ENCODE peak calls at places on chromosomes 1 and 21, in nine cellular contexts. Q, U, F, H, R, X, P, I and M are unnamed samples.

GRCh38 chr1:243974451-243975292 is 76.4 kb upstream of the ZBTB18 start:
- DNase-seq in Q (no peak), U (no peak), F (peak; percentile 14), H (no peak), R (no peak), X (no peak), P (no peak), I (peak; percentile 49), M (no peak)

GRCh38 chr21:15826147-15826780 is 96.5 kb downstream of the USP25 start:
- DNase-seq in Q (no peak), U (no peak), F (peak; percentile 10), H (peak; percentile 23), R (no peak), X (peak; percentile 58), P (peak; percentile 22), I (peak; percentile 83), M (peak; percentile 32)

GRCh38 chr1:245262876-245263625 is 108.3 kb downstream of the KIF26B start:
- DNase-seq in Q (no peak), U (no peak), F (no peak), H (no peak), R (no peak), X (no peak), P (no peak), I (no peak), M (no peak)

GRCh38 chr1:101371259-101371658 is 134.4 kb downstream of the S1PR1 start:
- DNase-seq in Q (peak; percentile 37), U (no peak), F (peak; percentile 28), H (peak; percentile 71), R (no peak), X (no peak), P (peak; percentile 17), I (peak; percentile 73), M (peak; percentile 66)

GRCh38 chr1:211920141-211920572 is 89.6 kb upstream of the LPGAT1 start:
- DNase-seq in Q (no peak), U (no peak), F (peak; percentile 69), H (no peak), R (peak; percentile 30), X (peak; percentile 54), P (peak; percentile 48), I (peak; percentile 81), M (no peak)

GRCh38 chr1:163303561-163303960 is 18.2 kb upstream of the NUF2 start:
- DNase-seq in Q (no peak), U (no peak), F (no peak), H (no peak), R (no peak), X (no peak), P (no peak), I (no peak), M (no peak)

GRCh38 chr1:236066828-236067386 is 2.0 kb upstream of the NID1 start:
- DNase-seq in Q (no peak), U (peak; percentile 91), F (no peak), H (peak; percentile 88), R (no peak), X (no peak), P (no peak), I (no peak), M (no peak)

GRCh38 chr1:197146108-197147095 is at the start of gene ASPM:
- DNase-seq in Q (peak; percentile 96), U (peak; percentile 99), F (peak; percentile 97), H (peak; percentile 92), R (peak; percentile 94), X (peak; percentile 95), P (peak; percentile 94), I (peak; percentile 97), M (peak; percentile 85)

GRCh38 chr1:22711591-22712501 is 1.2 kb downstream of the EPHB2 start:
- DNase-seq in Q (peak; percentile 43), U (no peak), F (peak; percentile 42), H (peak; percentile 45), R (no peak), X (peak; percentile 56), P (no peak), I (peak; percentile 29), M (no peak)

GRCh38 chr1:6224733-6225132 is 11.0 kb downstream of the ICMT start:
- DNase-seq in Q (no peak), U (no peak), F (no peak), H (no peak), R (no peak), X (no peak), P (no peak), I (no peak), M (no peak)

GRCh38 chr1:226734611-226735153 is 4.4 kb downstream of the ITPKB start:
- DNase-seq in Q (no peak), U (no peak), F (no peak), H (no peak), R (no peak), X (no peak), P (no peak), I (no peak), M (no peak)

GRCh38 chr1:24694380-24694843 is 50.8 kb upstream of the CLIC4 start:
- DNase-seq in Q (no peak), U (no peak), F (peak; percentile 51), H (peak; percentile 54), R (peak; percentile 93), X (no peak), P (no peak), I (peak; percentile 72), M (no peak)

GRCh38 chr1:82220754-82221153 is 420.0 kb downstream of the ADGRL2 start:
- DNase-seq in Q (no peak), U (no peak), F (no peak), H (no peak), R (no peak), X (no peak), P (no peak), I (no peak), M (no peak)

GRCh38 chr1:152047607-152047953 is 10.8 kb upstream of the S100A11 start:
- DNase-seq in Q (peak; percentile 53), U (peak; percentile 89), F (peak; percentile 58), H (no peak), R (no peak), X (no peak), P (no peak), I (no peak), M (no peak)

GRCh38 chr1:229664133-229664689 is 38.2 kb downstream of the URB2 start:
- DNase-seq in Q (no peak), U (no peak), F (no peak), H (peak; percentile 43), R (no peak), X (peak; percentile 29), P (no peak), I (peak; percentile 76), M (peak; percentile 57)

GRCh38 chr1:223233410-223234163 is 90.5 kb upstream of the TLR5 start:
- DNase-seq in Q (peak; percentile 67), U (peak; percentile 59), F (peak; percentile 78), H (no peak), R (no peak), X (peak; percentile 81), P (no peak), I (peak; percentile 79), M (peak; percentile 97)

GRCh38 chr21:37370152-37371040 is 3.8 kb downstream of the DYRK1A start:
- DNase-seq in Q (no peak), U (no peak), F (no peak), H (peak; percentile 47), R (no peak), X (peak; percentile 73), P (no peak), I (peak; percentile 78), M (no peak)